ENCODE peak calls at places on chromosomes 3 and 15, in nine cellular contexts. One of them, this sample, is unnamed.

GRCh38 chr15:99401971-99402732 is 150.9 kb downstream of the LRRC28 start:
- DNase-seq in T-helper 22 cell: no peak
- DNase-seq in HTR-8/SVneo: no peak
- DNase-seq in HT1080: no peak
- DNase-seq in posterior cingulate gyrus: no peak
- DNase-seq in activated CD4-positive, alpha-beta T cell treated with anti-CD3 and anti-CD28 coated beads, Interleukin-2, amount 50 U/mL, for 1 hour: no peak
- DNase-seq in glutamatergic neuron: no peak
- DNase-seq in hepatocyte: no peak
- DNase-seq in uterus: no peak
- DNase-seq in this sample: no peak

GRCh38 chr3:139491966-139492365 is 15.7 kb upstream of the RBP2 start:
- DNase-seq in activated CD4-positive, alpha-beta T cell treated with anti-CD3 and anti-CD28 coated beads, Interleukin-2, amount 50 U/mL, for 1 hour: no peak
- DNase-seq in HT1080: no peak
- DNase-seq in posterior cingulate gyrus: no peak
- DNase-seq in hepatocyte: no peak
- DNase-seq in glutamatergic neuron: peak; percentile 60
- DNase-seq in HTR-8/SVneo: no peak
- DNase-seq in T-helper 22 cell: no peak
- DNase-seq in uterus: no peak
- DNase-seq in this sample: no peak

GRCh38 chr15:22918056-22918455 is 62.1 kb downstream of the CYFIP1 start:
- DNase-seq in HTR-8/SVneo: no peak
- DNase-seq in uterus: no peak
- DNase-seq in hepatocyte: no peak
- DNase-seq in HT1080: peak; percentile 84
- DNase-seq in activated CD4-positive, alpha-beta T cell treated with anti-CD3 and anti-CD28 coated beads, Interleukin-2, amount 50 U/mL, for 1 hour: no peak
- DNase-seq in glutamatergic neuron: no peak
- DNase-seq in posterior cingulate gyrus: no peak
- DNase-seq in T-helper 22 cell: no peak
- DNase-seq in this sample: no peak

GRCh38 chr3:13452490-13453335 is 27.4 kb upstream of the HDAC11 start:
- DNase-seq in hepatocyte: peak; percentile 77
- DNase-seq in HTR-8/SVneo: peak; percentile 52
- DNase-seq in uterus: no peak
- DNase-seq in T-helper 22 cell: no peak
- DNase-seq in posterior cingulate gyrus: peak; percentile 45
- DNase-seq in activated CD4-positive, alpha-beta T cell treated with anti-CD3 and anti-CD28 coated beads, Interleukin-2, amount 50 U/mL, for 1 hour: peak; percentile 34
- DNase-seq in HT1080: peak; percentile 47
- DNase-seq in glutamatergic neuron: no peak
- DNase-seq in this sample: no peak

GRCh38 chr3:185796431-185797107 is 28.3 kb downstream of the IGF2BP2 start:
- DNase-seq in activated CD4-positive, alpha-beta T cell treated with anti-CD3 and anti-CD28 coated beads, Interleukin-2, amount 50 U/mL, for 1 hour: no peak
- DNase-seq in HT1080: peak; percentile 96
- DNase-seq in hepatocyte: peak; percentile 76
- DNase-seq in uterus: no peak
- DNase-seq in HTR-8/SVneo: no peak
- DNase-seq in posterior cingulate gyrus: no peak
- DNase-seq in T-helper 22 cell: no peak
- DNase-seq in glutamatergic neuron: no peak
- DNase-seq in this sample: no peak

GRCh38 chr3:194938845-194939531 is 253.3 kb downstream of the FAM43A start:
- DNase-seq in glutamatergic neuron: no peak
- DNase-seq in posterior cingulate gyrus: no peak
- DNase-seq in T-helper 22 cell: no peak
- DNase-seq in HT1080: no peak
- DNase-seq in uterus: no peak
- DNase-seq in HTR-8/SVneo: no peak
- DNase-seq in activated CD4-positive, alpha-beta T cell treated with anti-CD3 and anti-CD28 coated beads, Interleukin-2, amount 50 U/mL, for 1 hour: no peak
- DNase-seq in hepatocyte: peak; percentile 52
- DNase-seq in this sample: no peak

GRCh38 chr3:138348107-138348949 is at the start of gene MRAS:
- DNase-seq in T-helper 22 cell: no peak
- DNase-seq in uterus: peak; percentile 79
- DNase-seq in activated CD4-positive, alpha-beta T cell treated with anti-CD3 and anti-CD28 coated beads, Interleukin-2, amount 50 U/mL, for 1 hour: peak; percentile 6
- DNase-seq in HTR-8/SVneo: peak; percentile 73
- DNase-seq in HT1080: peak; percentile 73
- DNase-seq in hepatocyte: peak; percentile 87
- DNase-seq in glutamatergic neuron: peak; percentile 78
- DNase-seq in posterior cingulate gyrus: peak; percentile 72
- DNase-seq in this sample: peak; percentile 90

GRCh38 chr3:16309558-16309957 is 44.5 kb downstream of the OXNAD1 start:
- DNase-seq in glutamatergic neuron: no peak
- DNase-seq in posterior cingulate gyrus: no peak
- DNase-seq in HT1080: peak; percentile 87
- DNase-seq in activated CD4-positive, alpha-beta T cell treated with anti-CD3 and anti-CD28 coated beads, Interleukin-2, amount 50 U/mL, for 1 hour: peak; percentile 39
- DNase-seq in hepatocyte: no peak
- DNase-seq in HTR-8/SVneo: peak; percentile 57
- DNase-seq in uterus: no peak
- DNase-seq in T-helper 22 cell: peak; percentile 57
- DNase-seq in this sample: no peak

GRCh38 chr15:55601374-55601773 is 13.2 kb upstream of the PYGO1 start:
- DNase-seq in glutamatergic neuron: no peak
- DNase-seq in activated CD4-positive, alpha-beta T cell treated with anti-CD3 and anti-CD28 coated beads, Interleukin-2, amount 50 U/mL, for 1 hour: no peak
- DNase-seq in hepatocyte: no peak
- DNase-seq in posterior cingulate gyrus: no peak
- DNase-seq in uterus: no peak
- DNase-seq in HT1080: no peak
- DNase-seq in HTR-8/SVneo: no peak
- DNase-seq in T-helper 22 cell: no peak
- DNase-seq in this sample: no peak

GRCh38 chr15:90716317-90716975 is 700 bp upstream of the BLM start:
- DNase-seq in T-helper 22 cell: no peak
- DNase-seq in HT1080: no peak
- DNase-seq in uterus: no peak
- DNase-seq in glutamatergic neuron: no peak
- DNase-seq in hepatocyte: no peak
- DNase-seq in HTR-8/SVneo: no peak
- DNase-seq in posterior cingulate gyrus: peak; percentile 8
- DNase-seq in activated CD4-positive, alpha-beta T cell treated with anti-CD3 and anti-CD28 coated beads, Interleukin-2, amount 50 U/mL, for 1 hour: no peak
- DNase-seq in this sample: no peak

GRCh38 chr3:54188176-54188791 is 65.9 kb downstream of the CACNA2D3 start:
- DNase-seq in activated CD4-positive, alpha-beta T cell treated with anti-CD3 and anti-CD28 coated beads, Interleukin-2, amount 50 U/mL, for 1 hour: peak; percentile 8
- DNase-seq in T-helper 22 cell: no peak
- DNase-seq in hepatocyte: peak; percentile 90
- DNase-seq in HT1080: peak; percentile 19
- DNase-seq in posterior cingulate gyrus: no peak
- DNase-seq in HTR-8/SVneo: peak; percentile 27
- DNase-seq in uterus: no peak
- DNase-seq in glutamatergic neuron: no peak
- DNase-seq in this sample: no peak

GRCh38 chr3:163018067-163018466 is 1521.5 kb downstream of the OTOL1 start:
- DNase-seq in HT1080: no peak
- DNase-seq in uterus: no peak
- DNase-seq in hepatocyte: no peak
- DNase-seq in T-helper 22 cell: no peak
- DNase-seq in posterior cingulate gyrus: no peak
- DNase-seq in activated CD4-positive, alpha-beta T cell treated with anti-CD3 and anti-CD28 coated beads, Interleukin-2, amount 50 U/mL, for 1 hour: no peak
- DNase-seq in glutamatergic neuron: no peak
- DNase-seq in HTR-8/SVneo: no peak
- DNase-seq in this sample: no peak

GRCh38 chr15:52706091-52706490 is 26.9 kb upstream of the ATOSA start:
- DNase-seq in activated CD4-positive, alpha-beta T cell treated with anti-CD3 and anti-CD28 coated beads, Interleukin-2, amount 50 U/mL, for 1 hour: no peak
- DNase-seq in posterior cingulate gyrus: no peak
- DNase-seq in T-helper 22 cell: no peak
- DNase-seq in uterus: no peak
- DNase-seq in hepatocyte: no peak
- DNase-seq in HT1080: no peak
- DNase-seq in HTR-8/SVneo: no peak
- DNase-seq in glutamatergic neuron: no peak
- DNase-seq in this sample: no peak

This sample was measured in D341Med.